ENCODE peak calls at places on chromosomes 6 and 20, in ten cellular contexts. One of them, this sample, is unnamed.
A peak's percentile ranks its signal among the peaks of the same experiment; 100 is the strongest.

GRCh38 chr6:164502838-164503237 is 806.6 kb downstream of the C6orf118 start:
- DNase-seq in AG04450: no peak
- DNase-seq in fibroblast of lung: no peak
- DNase-seq in BJ: no peak
- DNase-seq in neural progenitor cell: no peak
- DNase-seq in AG10803: no peak
- DNase-seq in psoas muscle: no peak
- DNase-seq in suprapubic skin: no peak
- DNase-seq in HCT116: no peak
- DNase-seq in fibroblast of the aortic adventitia: no peak
- DNase-seq in this sample: no peak

GRCh38 chr20:46900068-46900467 is 5.4 kb downstream of the EYA2 start:
- DNase-seq in AG04450: no peak
- DNase-seq in fibroblast of lung: no peak
- DNase-seq in BJ: no peak
- DNase-seq in neural progenitor cell: no peak
- DNase-seq in AG10803: no peak
- DNase-seq in psoas muscle: no peak
- DNase-seq in suprapubic skin: no peak
- DNase-seq in HCT116: no peak
- DNase-seq in fibroblast of the aortic adventitia: no peak
- DNase-seq in this sample: no peak

GRCh38 chr6:168507297-168507696 is 66.3 kb downstream of the SMOC2 start:
- DNase-seq in AG04450: no peak
- DNase-seq in fibroblast of lung: no peak
- DNase-seq in BJ: no peak
- DNase-seq in neural progenitor cell: no peak
- DNase-seq in AG10803: no peak
- DNase-seq in psoas muscle: no peak
- DNase-seq in suprapubic skin: no peak
- DNase-seq in HCT116: no peak
- DNase-seq in fibroblast of the aortic adventitia: no peak
- DNase-seq in this sample: no peak

GRCh38 chr6:24078200-24078599 is 47.8 kb upstream of the NRSN1 start:
- DNase-seq in AG04450: no peak
- DNase-seq in fibroblast of lung: peak; percentile 64
- DNase-seq in BJ: no peak
- DNase-seq in neural progenitor cell: no peak
- DNase-seq in AG10803: peak; percentile 13
- DNase-seq in psoas muscle: no peak
- DNase-seq in suprapubic skin: no peak
- DNase-seq in HCT116: no peak
- DNase-seq in fibroblast of the aortic adventitia: no peak
- DNase-seq in this sample: no peak

GRCh38 chr6:75802366-75802765 is 53.3 kb downstream of the MYO6 start:
- DNase-seq in AG04450: no peak
- DNase-seq in fibroblast of lung: peak; percentile 69
- DNase-seq in BJ: no peak
- DNase-seq in neural progenitor cell: no peak
- DNase-seq in AG10803: peak; percentile 20
- DNase-seq in psoas muscle: no peak
- DNase-seq in suprapubic skin: no peak
- DNase-seq in HCT116: peak; percentile 2
- DNase-seq in fibroblast of the aortic adventitia: no peak
- DNase-seq in this sample: no peak

GRCh38 chr6:123808556-123808955 is 4.9 kb downstream of the NKAIN2 start:
- DNase-seq in AG04450: no peak
- DNase-seq in fibroblast of lung: peak; percentile 8
- DNase-seq in BJ: no peak
- DNase-seq in neural progenitor cell: peak; percentile 4
- DNase-seq in AG10803: no peak
- DNase-seq in psoas muscle: no peak
- DNase-seq in suprapubic skin: no peak
- DNase-seq in HCT116: no peak
- DNase-seq in fibroblast of the aortic adventitia: no peak
- DNase-seq in this sample: no peak

GRCh38 chr6:108948252-108948651 is 100.0 kb downstream of the ARMC2 start:
- DNase-seq in AG04450: no peak
- DNase-seq in fibroblast of lung: no peak
- DNase-seq in BJ: no peak
- DNase-seq in neural progenitor cell: no peak
- DNase-seq in AG10803: no peak
- DNase-seq in psoas muscle: no peak
- DNase-seq in suprapubic skin: no peak
- DNase-seq in HCT116: no peak
- DNase-seq in fibroblast of the aortic adventitia: no peak
- DNase-seq in this sample: no peak

GRCh38 chr20:1327827-1328679 is 886 bp downstream of the SDCBP2 start:
- DNase-seq in AG04450: no peak
- DNase-seq in fibroblast of lung: no peak
- DNase-seq in BJ: no peak
- DNase-seq in neural progenitor cell: no peak
- DNase-seq in AG10803: no peak
- DNase-seq in psoas muscle: no peak
- DNase-seq in suprapubic skin: peak; percentile 62
- DNase-seq in HCT116: no peak
- DNase-seq in fibroblast of the aortic adventitia: no peak
- DNase-seq in this sample: no peak

GRCh38 chr6:96990989-96991388 is 66.5 kb downstream of the KLHL32 start:
- DNase-seq in AG04450: no peak
- DNase-seq in fibroblast of lung: no peak
- DNase-seq in BJ: no peak
- DNase-seq in neural progenitor cell: no peak
- DNase-seq in AG10803: no peak
- DNase-seq in psoas muscle: no peak
- DNase-seq in suprapubic skin: no peak
- DNase-seq in HCT116: no peak
- DNase-seq in fibroblast of the aortic adventitia: no peak
- DNase-seq in this sample: no peak

GRCh38 chr6:35491558-35492541 is 5.0 kb downstream of the TEAD3 start:
- DNase-seq in AG04450: no peak
- DNase-seq in fibroblast of lung: no peak
- DNase-seq in BJ: no peak
- DNase-seq in neural progenitor cell: peak; percentile 46
- DNase-seq in AG10803: no peak
- DNase-seq in psoas muscle: no peak
- DNase-seq in suprapubic skin: no peak
- DNase-seq in HCT116: no peak
- DNase-seq in fibroblast of the aortic adventitia: no peak
- DNase-seq in this sample: no peak

GRCh38 chr6:15804461-15804784 is 141.6 kb upstream of the DTNBP1 start:
- DNase-seq in AG04450: no peak
- DNase-seq in fibroblast of lung: no peak
- DNase-seq in BJ: no peak
- DNase-seq in neural progenitor cell: no peak
- DNase-seq in AG10803: no peak
- DNase-seq in psoas muscle: no peak
- DNase-seq in suprapubic skin: no peak
- DNase-seq in HCT116: no peak
- DNase-seq in fibroblast of the aortic adventitia: no peak
- DNase-seq in this sample: no peak

GRCh38 chr20:7113577-7114466 is 346.3 kb downstream of the BMP2 start:
- DNase-seq in AG04450: no peak
- DNase-seq in fibroblast of lung: peak; percentile 33
- DNase-seq in BJ: no peak
- DNase-seq in neural progenitor cell: peak; percentile 83
- DNase-seq in AG10803: peak; percentile 11
- DNase-seq in psoas muscle: no peak
- DNase-seq in suprapubic skin: no peak
- DNase-seq in HCT116: no peak
- DNase-seq in fibroblast of the aortic adventitia: peak; percentile 59
- DNase-seq in this sample: peak; percentile 67

GRCh38 chr6:146339716-146340115 is 203.9 kb upstream of the RAB32 start:
- DNase-seq in AG04450: no peak
- DNase-seq in fibroblast of lung: peak; percentile 83
- DNase-seq in BJ: no peak
- DNase-seq in neural progenitor cell: no peak
- DNase-seq in AG10803: peak; percentile 21
- DNase-seq in psoas muscle: no peak
- DNase-seq in suprapubic skin: no peak
- DNase-seq in HCT116: no peak
- DNase-seq in fibroblast of the aortic adventitia: peak; percentile 35
- DNase-seq in this sample: peak; percentile 31

GRCh38 chr6:34027445-34027936 is 118.4 kb downstream of the GRM4 start:
- DNase-seq in AG04450: no peak
- DNase-seq in fibroblast of lung: no peak
- DNase-seq in BJ: no peak
- DNase-seq in neural progenitor cell: peak; percentile 85
- DNase-seq in AG10803: peak; percentile 28
- DNase-seq in psoas muscle: peak; percentile 66
- DNase-seq in suprapubic skin: no peak
- DNase-seq in HCT116: peak; percentile 15
- DNase-seq in fibroblast of the aortic adventitia: peak; percentile 22
- DNase-seq in this sample: peak; percentile 22

GRCh38 chr6:121666809-121667208 is 231.4 kb downstream of the GJA1 start:
- DNase-seq in AG04450: peak; percentile 54
- DNase-seq in fibroblast of lung: peak; percentile 88
- DNase-seq in BJ: no peak
- DNase-seq in neural progenitor cell: no peak
- DNase-seq in AG10803: peak; percentile 65
- DNase-seq in psoas muscle: no peak
- DNase-seq in suprapubic skin: no peak
- DNase-seq in HCT116: peak; percentile 60
- DNase-seq in fibroblast of the aortic adventitia: peak; percentile 83
- DNase-seq in this sample: peak; percentile 78

GRCh38 chr20:47278907-47279348 is 77.6 kb downstream of the ZMYND8 start:
- DNase-seq in AG04450: no peak
- DNase-seq in fibroblast of lung: peak; percentile 69
- DNase-seq in BJ: no peak
- DNase-seq in neural progenitor cell: no peak
- DNase-seq in AG10803: no peak
- DNase-seq in psoas muscle: no peak
- DNase-seq in suprapubic skin: no peak
- DNase-seq in HCT116: peak; percentile 68
- DNase-seq in fibroblast of the aortic adventitia: no peak
- DNase-seq in this sample: peak; percentile 16

GRCh38 chr6:44169154-44169553 is 10.5 kb downstream of the CAPN11 start:
- DNase-seq in AG04450: no peak
- DNase-seq in fibroblast of lung: no peak
- DNase-seq in BJ: no peak
- DNase-seq in neural progenitor cell: no peak
- DNase-seq in AG10803: no peak
- DNase-seq in psoas muscle: no peak
- DNase-seq in suprapubic skin: no peak
- DNase-seq in HCT116: no peak
- DNase-seq in fibroblast of the aortic adventitia: peak; percentile 54
- DNase-seq in this sample: no peak

GRCh38 chr20:54172532-54172855 is 1.3 kb downstream of the CYP24A1 start:
- DNase-seq in AG04450: no peak
- DNase-seq in fibroblast of lung: no peak
- DNase-seq in BJ: no peak
- DNase-seq in neural progenitor cell: no peak
- DNase-seq in AG10803: no peak
- DNase-seq in psoas muscle: no peak
- DNase-seq in suprapubic skin: no peak
- DNase-seq in HCT116: no peak
- DNase-seq in fibroblast of the aortic adventitia: no peak
- DNase-seq in this sample: no peak

GRCh38 chr20:54172856-54173652 is 732 bp downstream of the CYP24A1 start:
- DNase-seq in AG04450: no peak
- DNase-seq in fibroblast of lung: peak; percentile 46
- DNase-seq in BJ: no peak
- DNase-seq in neural progenitor cell: peak; percentile 73
- DNase-seq in AG10803: no peak
- DNase-seq in psoas muscle: no peak
- DNase-seq in suprapubic skin: no peak
- DNase-seq in HCT116: no peak
- DNase-seq in fibroblast of the aortic adventitia: no peak
- DNase-seq in this sample: no peak

GRCh38 chr20:54174452-54175175 is 828 bp upstream of the CYP24A1 start:
- DNase-seq in AG04450: no peak
- DNase-seq in fibroblast of lung: no peak
- DNase-seq in BJ: no peak
- DNase-seq in neural progenitor cell: peak; percentile 19
- DNase-seq in AG10803: no peak
- DNase-seq in psoas muscle: no peak
- DNase-seq in suprapubic skin: no peak
- DNase-seq in HCT116: no peak
- DNase-seq in fibroblast of the aortic adventitia: no peak
- DNase-seq in this sample: no peak

GRCh38 chr20:54176610-54177009 is 2.8 kb upstream of the CYP24A1 start:
- DNase-seq in AG04450: no peak
- DNase-seq in fibroblast of lung: peak; percentile 56
- DNase-seq in BJ: no peak
- DNase-seq in neural progenitor cell: no peak
- DNase-seq in AG10803: peak; percentile 38
- DNase-seq in psoas muscle: no peak
- DNase-seq in suprapubic skin: no peak
- DNase-seq in HCT116: no peak
- DNase-seq in fibroblast of the aortic adventitia: no peak
- DNase-seq in this sample: no peak

GRCh38 chr20:54173653-54174451 is at the start of gene CYP24A1:
- DNase-seq in AG04450: no peak
- DNase-seq in fibroblast of lung: no peak
- DNase-seq in BJ: no peak
- DNase-seq in neural progenitor cell: peak; percentile 65
- DNase-seq in AG10803: no peak
- DNase-seq in psoas muscle: no peak
- DNase-seq in suprapubic skin: no peak
- DNase-seq in HCT116: no peak
- DNase-seq in fibroblast of the aortic adventitia: no peak
- DNase-seq in this sample: no peak
- H3K4me3 ChIP-seq in AG04450: peak within 1 kb of the TSS; percentile 31
- H3K4me3 ChIP-seq in fibroblast of lung: peak within 1 kb of the TSS; percentile 3
- H3K4me3 ChIP-seq in BJ: peak within 1 kb of the TSS; percentile 15
- H3K4me3 ChIP-seq in neural progenitor cell: peak within 1 kb of the TSS; percentile 42
- H3K4me3 ChIP-seq in AG10803: peak within 1 kb of the TSS; percentile 35
- H3K4me3 ChIP-seq in psoas muscle: peak within 1 kb of the TSS; percentile 22
- H3K4me3 ChIP-seq in suprapubic skin: peak within 1 kb of the TSS; percentile 31
- H3K4me3 ChIP-seq in HCT116: peak within 1 kb of the TSS; percentile 41
- H3K4me3 ChIP-seq in fibroblast of the aortic adventitia: peak within 1 kb of the TSS; percentile 22
- H3K4me3 ChIP-seq in this sample: no peak within 1 kb of the TSS

GRCh38 chr6:4272996-4273395 is 137.6 kb upstream of the ECI2 start:
- DNase-seq in AG04450: no peak
- DNase-seq in fibroblast of lung: peak; percentile 23
- DNase-seq in BJ: no peak
- DNase-seq in neural progenitor cell: no peak
- DNase-seq in AG10803: no peak
- DNase-seq in psoas muscle: no peak
- DNase-seq in suprapubic skin: no peak
- DNase-seq in HCT116: no peak
- DNase-seq in fibroblast of the aortic adventitia: no peak
- DNase-seq in this sample: no peak
- TF ChIP-seq CTCF in AG04450: no peak
- TF ChIP-seq CTCF in fibroblast of lung: no peak
- TF ChIP-seq CTCF in BJ: no peak
- TF ChIP-seq CTCF in neural progenitor cell: no peak
- TF ChIP-seq CTCF in AG10803: no peak
- TF ChIP-seq CTCF in psoas muscle: no peak
- TF ChIP-seq CTCF in suprapubic skin: no peak
- TF ChIP-seq CTCF in HCT116: no peak
- TF ChIP-seq CTCF in fibroblast of the aortic adventitia: no peak
- TF ChIP-seq CTCF in this sample: no peak

GRCh38 chr6:30781362-30781696 is 37.0 kb upstream of the IER3 start:
- DNase-seq in AG04450: no peak
- DNase-seq in fibroblast of lung: no peak
- DNase-seq in BJ: no peak
- DNase-seq in neural progenitor cell: no peak
- DNase-seq in AG10803: no peak
- DNase-seq in psoas muscle: peak; percentile 68
- DNase-seq in suprapubic skin: no peak
- DNase-seq in HCT116: no peak
- DNase-seq in fibroblast of the aortic adventitia: no peak
- DNase-seq in this sample: no peak
- H3K4me3 ChIP-seq in AG04450: peak overlapping the region; percentile 33
- H3K4me3 ChIP-seq in fibroblast of lung: peak overlapping the region; percentile 3
- H3K4me3 ChIP-seq in BJ: no peak overlapping the region
- H3K4me3 ChIP-seq in neural progenitor cell: no peak overlapping the region
- H3K4me3 ChIP-seq in AG10803: peak overlapping the region; percentile 35
- H3K4me3 ChIP-seq in psoas muscle: peak overlapping the region; percentile 38
- H3K4me3 ChIP-seq in suprapubic skin: no peak overlapping the region
- H3K4me3 ChIP-seq in HCT116: no peak overlapping the region
- H3K4me3 ChIP-seq in fibroblast of the aortic adventitia: peak overlapping the region; percentile 3
- H3K4me3 ChIP-seq in this sample: no peak overlapping the region

GRCh38 chr6:83536034-83536646 is 23.8 kb downstream of the PRSS35 start:
- DNase-seq in AG04450: no peak
- DNase-seq in fibroblast of lung: peak; percentile 25
- DNase-seq in BJ: no peak
- DNase-seq in neural progenitor cell: peak; percentile 72
- DNase-seq in AG10803: peak; percentile 49
- DNase-seq in psoas muscle: no peak
- DNase-seq in suprapubic skin: no peak
- DNase-seq in HCT116: peak; percentile 36
- DNase-seq in fibroblast of the aortic adventitia: peak; percentile 72
- DNase-seq in this sample: peak; percentile 69
- TF ChIP-seq CTCF in AG04450: peak; percentile 86
- TF ChIP-seq CTCF in fibroblast of lung: peak; percentile 80
- TF ChIP-seq CTCF in BJ: peak; percentile 83
- TF ChIP-seq CTCF in neural progenitor cell: peak; percentile 94
- TF ChIP-seq CTCF in AG10803: peak; percentile 81
- TF ChIP-seq CTCF in psoas muscle: peak; percentile 41
- TF ChIP-seq CTCF in suprapubic skin: peak; percentile 41
- TF ChIP-seq CTCF in HCT116: peak; percentile 32
- TF ChIP-seq CTCF in fibroblast of the aortic adventitia: peak; percentile 80
- TF ChIP-seq CTCF in this sample: peak; percentile 87

This sample was measured in fibroblast of pulmonary artery.